ENCODE peak calls at places on chromosome 18, in six cellular contexts. R, D, O, N, K and A are unnamed samples.
A peak's percentile ranks its signal among the peaks of the same experiment; 100 is the strongest.

GRCh38 chr18:25164837-25165791 is 186.9 kb downstream of the ZNF521 start:
- DNase-seq in K (no peak), R (no peak), O (no peak), D (peak; percentile 27), N (no peak), A (no peak)

GRCh38 chr18:70195852-70196434 is 9.5 kb downstream of the RTTN start:
- DNase-seq in O (no peak), N (peak; percentile 47), D (peak; percentile 51), K (no peak), R (no peak), A (no peak)

GRCh38 chr18:77487951-77488740 is 238.5 kb downstream of the GALR1 start:
- DNase-seq in O (no peak), D (no peak), N (no peak), K (no peak), R (no peak), A (no peak)

GRCh38 chr18:30929718-30930117 is 112.8 kb downstream of the DSC3 start:
- DNase-seq in O (no peak), D (no peak), N (no peak), R (no peak), K (no peak), A (no peak)

GRCh38 chr18:57331718-57332117 is 20.6 kb upstream of the ST8SIA3 start:
- DNase-seq in D (no peak), N (no peak), R (no peak), K (no peak), O (no peak), A (no peak)

GRCh38 chr18:58785171-58785805 is 79.4 kb upstream of the ZNF532 start:
- DNase-seq in O (no peak), K (peak; percentile 88), D (peak; percentile 73), N (peak; percentile 81), R (no peak), A (no peak)

GRCh38 chr18:60372141-60372540 is 434 bp downstream of the MC4R start:
- DNase-seq in N (peak; percentile 44), O (no peak), D (no peak), R (no peak), K (no peak), A (no peak)

GRCh38 chr18:28399781-28400362 is 222.9 kb upstream of the CDH2 start:
- DNase-seq in D (no peak), K (no peak), R (no peak), O (no peak), N (no peak), A (no peak)

GRCh38 chr18:40210696-40211095 is 1744.3 kb upstream of the PIK3C3 start:
- DNase-seq in O (no peak), N (no peak), K (no peak), R (no peak), D (no peak), A (no peak)

DNA sequence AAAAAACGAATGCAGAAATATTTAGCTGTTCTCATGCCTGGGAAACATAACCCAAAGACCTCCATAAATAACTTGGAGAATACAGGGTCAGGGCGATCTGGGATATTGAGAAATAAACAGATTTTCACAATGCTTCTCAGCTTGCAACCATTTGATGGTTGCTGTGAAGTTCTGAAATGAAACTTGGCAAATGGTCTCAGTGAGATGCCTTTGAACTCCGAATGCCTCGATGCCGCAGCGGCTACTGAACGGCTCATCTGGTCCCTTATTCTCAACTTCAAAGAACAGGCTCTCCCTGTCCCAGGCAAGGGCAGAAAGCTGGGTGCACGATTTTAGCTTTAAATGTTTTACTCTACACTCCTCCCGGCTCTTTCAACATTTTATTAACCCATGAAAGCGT is 78.1 kb downstream of the ZNF516 start:
- DNase-seq in K (no peak), O (no peak), R (no peak), N (no peak), D (peak; percentile 26), A (no peak)
- H3K4me3 ChIP-seq in K (no peak overlapping the region), O (no peak overlapping the region), R (no peak overlapping the region), N (no peak overlapping the region), D (no peak overlapping the region), A (no peak overlapping the region)

DNA sequence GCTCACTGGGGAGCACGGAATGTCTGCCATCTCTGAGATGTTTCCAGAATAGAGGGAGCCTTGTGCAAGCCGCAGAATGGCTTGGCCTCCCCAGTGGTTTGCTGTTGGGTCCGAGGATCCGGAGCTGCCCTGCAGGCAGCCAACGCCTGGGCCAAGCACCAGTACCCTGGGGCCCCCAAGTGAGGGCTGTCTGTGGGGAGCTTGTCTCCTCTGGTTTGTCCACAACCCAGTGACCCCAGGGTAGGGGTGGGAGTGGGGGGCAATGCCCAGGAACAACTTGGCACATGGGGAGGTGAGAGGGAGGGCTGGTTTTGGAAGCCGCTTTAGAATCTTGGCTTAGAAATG is 147.1 kb downstream of the CABLES1 start:
- DNase-seq in O (no peak), N (no peak), K (no peak), R (no peak), D (no peak), A (no peak)
- H3K27ac ChIP-seq in O (no peak overlapping the region), N (no peak overlapping the region), K (peak overlapping the region; percentile 46), R (no peak overlapping the region), D (no peak overlapping the region), A (no peak overlapping the region)

GRCh38 chr18:67710639-67711038 is 194.1 kb upstream of the DSEL start:
- DNase-seq in R (no peak), D (peak; percentile 8), N (peak; percentile 79), K (no peak), O (no peak), A (no peak)
- H3K4me3 ChIP-seq in R (no peak overlapping the region), D (no peak overlapping the region), N (no peak overlapping the region), K (no peak overlapping the region), O (no peak overlapping the region), A (no peak overlapping the region)

GRCh38 chr18:2847341-2848144 is 737 bp downstream of the EMILIN2 start:
- DNase-seq in O (no peak), D (peak; percentile 24), N (peak; percentile 75), R (no peak), K (no peak), A (peak; percentile 39)
- H3K27ac ChIP-seq in O (no peak overlapping the region), D (no peak overlapping the region), N (no peak overlapping the region), R (peak overlapping the region; percentile 36), K (no peak overlapping the region), A (no peak overlapping the region)